ENCODE peak calls at places on chromosomes 7 and 10, in five cellular contexts. U is brain microvascular endothelial cell; H is cardiac muscle cell; J is CD8-positive, alpha-beta T cell; Z is tibial nerve. V is an unnamed sample. For H3K27me3, the result is how much of the 10 kb centered on the place peaks cover.

GRCh38 chr7:50791363-50791762 is 8.7 kb upstream of the GRB10 start:
- DNase-seq in H (no peak), Z (no peak), J (no peak), U (no peak), V (no peak)

GRCh38 chr7:111098011-111098925 is 7.3 kb downstream of the LRRN3 start:
- DNase-seq in Z (no peak), U (peak), H (peak), J (peak), V (peak)

GRCh38 chr7:116784647-116785046 is 77.7 kb upstream of the CAPZA2 start:
- DNase-seq in J (no peak), H (no peak), U (no peak), Z (no peak), V (no peak)

GRCh38 chr7:112510032-112510742 is 29.4 kb downstream of the LSMEM1 start:
- DNase-seq in H (peak), U (peak), J (no peak), Z (no peak), V (peak)

GRCh38 chr7:103398488-103398887 is 47.5 kb downstream of the SLC26A5 start:
- DNase-seq in H (no peak), Z (no peak), J (no peak), U (no peak), V (no peak)

GRCh38 chr10:91901784-91902677 is 7.3 kb downstream of the FGFBP3 start:
- DNase-seq in J (peak), H (peak), U (peak), Z (no peak), V (peak)

GRCh38 chr7:29177963-29178612 is 16.5 kb upstream of the CHN2 start:
- DNase-seq in H (peak), Z (peak), U (peak), J (no peak), V (no peak)

GRCh38 chr10:69315610-69316312 is 37.5 kb downstream of the HK1 start:
- DNase-seq in Z (no peak), J (no peak), U (peak), H (no peak), V (no peak)

GRCh38 chr7:102991540-102992214 is 78.9 kb downstream of the LRRC17 start:
- DNase-seq in J (no peak), U (peak), H (peak), Z (no peak), V (peak)

GRCh38 chr7:117086788-117087187 is 133.5 kb downstream of the ST7 start:
- DNase-seq in Z (no peak), U (peak), H (peak), J (no peak), V (no peak)

GRCh38 chr10:117439243-117439912 is 64.1 kb upstream of the PDZD8 start:
- DNase-seq in H (peak), Z (no peak), U (no peak), J (no peak), V (no peak)

GRCh38 chr7:90726120-90726519 is 130.0 kb downstream of the CDK14 start:
- DNase-seq in J (no peak), H (peak), Z (no peak), U (no peak), V (no peak)

GRCh38 chr10:95327367-95327766 is 36.6 kb upstream of the PDLIM1 start:
- DNase-seq in Z (no peak), U (peak), H (peak), J (no peak), V (no peak)

GRCh38 chr7:127786184-127786583 is 134.2 kb downstream of the SND1 start:
- DNase-seq in Z (no peak), J (no peak), H (peak), U (no peak), V (no peak)

GRCh38 chr7:100881136-100881535 is 6.2 kb downstream of the SRRT start:
- DNase-seq in Z (no peak), J (no peak), U (no peak), H (no peak), V (no peak)

GRCh38 chr10:96488161-96488935 is 25.4 kb downstream of the TLL2 start:
- DNase-seq in Z (no peak), J (no peak), U (peak), H (no peak), V (no peak)

GRCh38 chr10:69333205-69333604 is 54.9 kb downstream of the HK1 start:
- DNase-seq in U (peak), J (no peak), Z (no peak), H (peak), V (no peak)

GRCh38 chr7:78197447-78197846 is 398.9 kb downstream of the PHTF2 start:
- DNase-seq in U (peak), Z (no peak), H (peak), J (no peak), V (no peak)

GRCh38 chr10:61814160-61814559 is 87.3 kb upstream of the ARID5B start:
- DNase-seq in H (no peak), Z (no peak), U (no peak), J (no peak), V (no peak)

GRCh38 chr7:1253591-1254207 is 21.0 kb downstream of the UNCX start:
- DNase-seq in U (no peak), Z (no peak), H (no peak), J (no peak), V (no peak)

GRCh38 chr7:1254281-1255082 is 21.8 kb downstream of the UNCX start:
- DNase-seq in J (no peak), Z (no peak), H (no peak), U (no peak), V (no peak)

GRCh38 chr7:1255817-1256340 is 23.2 kb downstream of the UNCX start:
- DNase-seq in U (no peak), H (no peak), Z (no peak), J (no peak), V (no peak)

GRCh38 chr7:1256621-1257020 is 23.9 kb downstream of the UNCX start:
- DNase-seq in U (no peak), Z (no peak), J (no peak), H (no peak), V (no peak)

DNA sequence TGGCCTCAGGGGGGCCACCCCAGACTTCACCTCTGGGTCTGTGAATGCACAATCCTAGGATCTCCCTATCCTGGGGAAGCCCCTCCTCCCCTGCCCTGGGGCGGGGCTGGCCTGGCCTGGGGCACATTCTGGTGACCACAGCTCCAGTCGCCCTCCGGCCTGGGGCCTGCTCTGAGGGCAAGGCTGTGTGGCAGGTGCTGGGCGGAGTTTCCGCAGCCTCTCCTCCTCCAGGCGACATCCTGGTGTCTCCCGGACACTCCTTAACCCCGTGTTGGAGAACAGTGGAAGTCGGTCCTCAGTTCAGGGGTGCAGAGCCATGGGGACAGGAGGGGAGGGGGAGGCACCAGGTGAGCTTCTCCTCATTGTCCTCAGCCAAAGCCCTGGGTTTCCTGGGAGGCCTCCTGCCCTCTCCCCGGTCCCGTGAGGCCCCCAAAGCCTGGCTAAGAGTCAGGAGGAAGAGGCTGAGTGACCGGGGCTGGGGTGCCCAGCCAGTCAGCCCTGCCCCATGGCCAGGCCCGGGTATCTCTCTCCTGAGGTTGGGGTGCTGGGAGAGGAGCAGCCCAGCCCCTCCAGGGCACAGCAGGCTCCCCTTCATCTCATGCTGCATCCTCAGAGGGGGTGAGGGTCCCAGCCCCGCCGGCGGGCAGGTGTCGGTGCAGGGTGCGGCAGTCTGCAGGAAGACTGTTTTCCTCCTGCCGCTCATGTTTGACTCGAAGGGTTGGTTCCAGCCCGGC is 22.6 kb downstream of the UNCX start:
- DNase-seq in Z (no peak), H (no peak), U (no peak), J (no peak), V (no peak)
- H3K27me3 ChIP-seq in Z (half or more), H (under half), U (under half), J (under half), V (half or more)

GRCh38 chr7:98618786-98619185 is 1.7 kb downstream of the NPTX2 start:
- DNase-seq in H (no peak), U (no peak), Z (no peak), J (no peak), V (no peak)
- H3K4me3 ChIP-seq in H (no peak), U (no peak), Z (peak), J (no peak), V (peak)

DNA sequence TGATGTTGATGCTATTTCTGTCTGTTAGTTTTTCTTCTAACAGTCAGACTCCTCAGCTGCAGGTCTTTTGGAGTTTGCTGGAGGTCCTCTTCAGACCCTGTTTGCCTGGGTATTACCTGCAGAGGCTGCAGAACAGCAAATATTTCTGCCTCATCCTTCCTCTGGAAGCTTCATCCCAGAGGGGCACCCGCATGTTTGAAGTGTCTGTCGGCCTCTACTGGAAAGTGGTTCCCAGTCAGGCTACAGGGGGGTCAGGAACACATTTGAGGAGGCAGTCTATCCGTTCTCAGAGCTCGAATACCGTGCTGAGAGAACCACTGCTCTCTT is 13.3 kb upstream of the CYP3A5 start:
- DNase-seq in J (no peak), U (no peak), Z (no peak), H (no peak), V (no peak)
- H3K27ac ChIP-seq in J (no peak), U (no peak), Z (no peak), H (peak), V (no peak)

DNA sequence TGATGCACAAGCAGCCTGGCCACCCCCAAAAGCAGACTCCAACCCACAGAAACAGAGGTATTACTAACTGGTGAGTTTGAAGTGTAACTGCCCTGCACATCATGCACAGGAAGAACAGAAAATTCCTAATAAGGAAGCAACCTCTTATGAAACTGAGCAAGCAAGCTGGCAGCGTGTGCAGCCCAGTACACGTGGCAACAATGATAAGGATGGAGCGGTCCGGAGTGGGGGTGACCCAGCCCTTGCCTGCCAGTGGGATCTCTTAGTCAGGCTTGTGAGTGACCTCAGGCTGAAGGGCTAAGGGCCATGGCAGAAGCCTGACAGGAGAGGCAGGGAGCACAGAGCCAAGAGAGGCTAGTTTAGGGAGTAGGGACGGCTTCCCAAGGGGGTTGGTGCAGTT is 22.1 kb upstream of the AOAH start:
- DNase-seq in Z (no peak), H (peak), J (no peak), U (no peak), V (no peak)
- H3K27me3 ChIP-seq in Z (under half), H (under half), J (under half), U (under half), V (under half)

GRCh38 chr7:155930061-155930460 is 117.8 kb upstream of the SHH start:
- DNase-seq in H (no peak), U (no peak), J (no peak), Z (no peak), V (no peak)
- H3K4me3 ChIP-seq in H (no peak), U (no peak), J (no peak), Z (no peak), V (no peak)

DNA sequence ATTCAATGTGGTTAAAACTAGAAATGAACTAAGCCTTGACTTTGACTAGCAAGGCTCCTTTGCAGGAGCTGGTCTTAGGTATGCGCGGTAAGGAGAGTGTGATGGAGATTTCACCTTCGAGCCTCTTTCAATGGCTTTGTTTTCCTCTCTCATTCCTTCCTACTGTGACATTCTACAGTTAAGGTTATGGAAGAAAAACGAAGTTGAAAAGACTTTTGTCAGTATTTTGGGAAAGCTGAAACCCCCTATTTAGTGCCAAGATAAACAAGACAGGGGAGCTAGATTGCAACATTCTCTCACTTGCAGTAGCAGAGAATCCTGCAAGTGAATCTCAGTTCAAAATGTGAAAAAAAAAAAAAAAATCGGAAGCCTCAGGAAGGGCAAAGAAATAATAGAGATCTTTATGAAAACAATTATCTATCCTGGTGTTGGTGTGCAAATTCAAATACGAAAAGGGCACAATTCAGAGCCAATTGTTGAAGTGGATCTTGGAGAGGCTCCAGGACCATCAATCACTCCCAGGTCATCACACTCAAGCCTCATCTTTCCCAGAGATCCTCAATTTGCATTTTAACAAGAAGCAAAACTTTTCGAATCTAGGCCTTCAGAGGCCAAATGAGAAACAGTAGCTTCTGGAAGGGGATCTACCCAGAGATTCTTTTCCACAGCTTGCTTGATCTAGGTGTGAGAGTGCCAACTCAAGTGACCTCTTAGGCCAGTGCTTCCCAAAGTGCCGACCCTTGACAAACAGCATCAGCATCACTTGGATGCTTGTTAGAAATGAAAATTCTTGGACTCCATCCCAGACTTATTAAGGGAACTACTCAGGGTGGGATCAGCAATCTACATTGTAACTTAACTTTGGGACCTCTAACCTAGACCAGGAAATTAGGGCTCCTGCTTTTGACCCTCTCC is 163.8 kb downstream of the INHBA start:
- DNase-seq in Z (no peak), H (peak), U (no peak), J (no peak), V (no peak)
- H3K27ac ChIP-seq in Z (no peak), H (no peak), U (no peak), J (no peak), V (no peak)

V was measured in SJSA1.